ENCODE peak calls at places on chromosome 5, in seven cellular contexts. K, F, T, V, X, G and M are unnamed samples.

GRCh38 chr5:2895196-2895595 is 143.7 kb upstream of the IRX2 start:
- DNase-seq in K (no peak), G (no peak), F (no peak), X (no peak), V (no peak), T (peak), M (no peak)

GRCh38 chr5:38608877-38609276 is 52.4 kb upstream of the LIFR start:
- DNase-seq in X (no peak), F (no peak), V (no peak), T (no peak), K (no peak), G (no peak), M (no peak)

GRCh38 chr5:175680020-175680419 is 22.1 kb downstream of the HRH2 start:
- DNase-seq in G (no peak), V (peak), K (no peak), F (no peak), T (no peak), X (no peak), M (no peak)

GRCh38 chr5:169838688-169839087 is 141.6 kb downstream of the INSYN2B start:
- DNase-seq in X (no peak), G (no peak), T (no peak), F (no peak), V (no peak), K (peak), M (no peak)

GRCh38 chr5:158133369-158133768 is 274.4 kb upstream of the CLINT1 start:
- DNase-seq in F (no peak), G (no peak), V (no peak), K (no peak), T (no peak), X (no peak), M (no peak)

GRCh38 chr5:158691576-158691975 is 408.1 kb downstream of the EBF1 start:
- DNase-seq in V (no peak), F (no peak), T (no peak), X (no peak), K (no peak), G (no peak), M (no peak)

GRCh38 chr5:170817195-170817594 is 33.7 kb downstream of the GABRP start:
- DNase-seq in T (no peak), F (no peak), G (no peak), K (no peak), X (no peak), V (no peak), M (no peak)

GRCh38 chr5:31209341-31209740 is 15.9 kb downstream of the CDH6 start:
- DNase-seq in X (no peak), K (no peak), T (no peak), G (no peak), F (no peak), V (no peak), M (no peak)

GRCh38 chr5:117615226-117615625 is 1040.6 kb upstream of the SEMA6A start:
- DNase-seq in T (no peak), K (no peak), G (no peak), X (no peak), F (no peak), V (no peak), M (no peak)

GRCh38 chr5:16976625-16977008 is 40.5 kb upstream of the MYO10 start:
- DNase-seq in V (no peak), K (peak), F (no peak), G (no peak), T (no peak), X (no peak), M (no peak)

GRCh38 chr5:32542216-32543059 is 42.9 kb upstream of the SUB1 start:
- DNase-seq in V (no peak), X (no peak), G (peak), T (no peak), F (no peak), K (peak), M (no peak)

GRCh38 chr5:123670981-123671557 is 159.1 kb downstream of the CSNK1G3 start:
- DNase-seq in K (no peak), F (peak), V (no peak), G (peak), X (peak), T (peak), M (no peak)

GRCh38 chr5:9658726-9659125 is 28.6 kb upstream of the TAS2R1 start:
- DNase-seq in K (no peak), X (no peak), G (no peak), V (no peak), T (no peak), F (no peak), M (no peak)

GRCh38 chr5:113546711-113547159 is 33.2 kb downstream of the YTHDC2 start:
- DNase-seq in T (no peak), F (no peak), K (no peak), G (no peak), V (no peak), X (no peak), M (no peak)

GRCh38 chr5:65625743-65626142 is 916 bp downstream of the SHLD3 start:
- DNase-seq in V (no peak), T (no peak), K (no peak), F (no peak), G (peak), X (no peak), M (no peak)

GRCh38 chr5:80711938-80712337 is 57.2 kb upstream of the DHFR start:
- DNase-seq in K (no peak), G (no peak), F (no peak), T (no peak), X (peak), V (no peak), M (no peak)

GRCh38 chr5:165244407-165244806 is 1739.0 kb downstream of the MAT2B start:
- DNase-seq in K (no peak), V (no peak), T (no peak), F (no peak), G (no peak), X (no peak), M (no peak)

GRCh38 chr5:132812949-132813598 is at the start of gene SOWAHA:
- DNase-seq in V (peak), K (no peak), F (peak), X (no peak), G (no peak), T (peak), M (no peak)

GRCh38 chr5:56148453-56148971 is 84.6 kb downstream of the ANKRD55 start:
- DNase-seq in V (no peak), G (no peak), T (no peak), K (peak), X (no peak), F (peak), M (no peak)

GRCh38 chr5:56339732-56340131 is 106.6 kb upstream of the ANKRD55 start:
- DNase-seq in T (no peak), K (no peak), V (no peak), F (no peak), X (no peak), G (no peak), M (no peak)

GRCh38 chr5:175728885-175729828 is 71.3 kb downstream of the HRH2 start:
- DNase-seq in X (no peak), T (peak), V (peak), F (no peak), K (no peak), G (peak), M (no peak)

GRCh38 chr5:123088031-123088805 is 823 bp upstream of the PRDM6 start:
- DNase-seq in V (peak), X (peak), T (no peak), F (no peak), K (no peak), G (no peak), M (peak)

GRCh38 chr5:124263680-124264491 is 482.6 kb downstream of the ZNF608 start:
- DNase-seq in K (no peak), X (no peak), T (peak), V (no peak), G (no peak), F (no peak), M (peak)

GRCh38 chr5:54834121-54834842 is 151.1 kb downstream of the ESM1 start:
- DNase-seq in T (no peak), G (no peak), V (no peak), X (no peak), K (no peak), F (no peak), M (no peak)

GRCh38 chr5:64156276-64156675 is 9.4 kb upstream of the RNF180 start:
- DNase-seq in G (no peak), V (no peak), K (no peak), F (no peak), T (no peak), X (no peak), M (no peak)

GRCh38 chr5:159982421-159983173 is 26.3 kb upstream of the TTC1 start:
- DNase-seq in G (no peak), K (no peak), V (no peak), T (no peak), F (no peak), X (no peak), M (no peak)

GRCh38 chr5:90022002-90022710 is 387.4 kb downstream of the CETN3 start:
- DNase-seq in F (no peak), G (no peak), V (no peak), T (no peak), X (no peak), K (no peak), M (no peak)

GRCh38 chr5:160651682-160652645 is 200.0 kb downstream of the ATP10B start:
- DNase-seq in K (no peak), F (no peak), T (no peak), G (no peak), X (no peak), V (no peak), M (no peak)

GRCh38 chr5:66207800-66208561 is 63.9 kb downstream of the SREK1 start:
- DNase-seq in X (no peak), K (no peak), V (peak), F (no peak), T (no peak), G (no peak), M (no peak)

GRCh38 chr5:125717209-125717608 is 706.0 kb upstream of the GRAMD2B start:
- DNase-seq in X (peak), F (no peak), V (no peak), G (no peak), K (no peak), T (no peak), M (no peak)

GRCh38 chr5:170757182-170757601 is 26.3 kb upstream of the GABRP start:
- DNase-seq in T (peak), G (no peak), X (peak), F (no peak), V (no peak), K (peak), M (peak)

GRCh38 chr5:116939641-116940040 is 365.0 kb upstream of the SEMA6A start:
- DNase-seq in X (no peak), K (no peak), G (no peak), V (no peak), T (no peak), F (no peak), M (no peak)

GRCh38 chr5:161233553-161233952 is 313.0 kb downstream of the GABRB2 start:
- DNase-seq in K (no peak), V (no peak), X (no peak), F (no peak), G (no peak), T (no peak), M (no peak)

GRCh38 chr5:120923026-120923425 is 458.9 kb downstream of the PRR16 start:
- DNase-seq in G (no peak), T (no peak), F (no peak), V (no peak), X (no peak), K (no peak), M (no peak)

GRCh38 chr5:110812639-110813038 is 73.8 kb downstream of the SLC25A46 start:
- DNase-seq in X (no peak), G (no peak), V (no peak), T (no peak), F (no peak), K (no peak), M (no peak)

GRCh38 chr5:77230727-77231469 is 20.4 kb downstream of the PDE8B start:
- DNase-seq in V (no peak), F (no peak), G (peak), X (no peak), K (no peak), T (no peak), M (no peak)

GRCh38 chr5:178476531-178476930 is 113.7 kb downstream of the COL23A1 start:
- DNase-seq in X (no peak), F (no peak), G (no peak), V (no peak), T (no peak), K (no peak), M (no peak)

GRCh38 chr5:180463216-180463900 is 30.8 kb upstream of the CNOT6 start:
- DNase-seq in K (no peak), T (no peak), X (no peak), F (no peak), G (no peak), V (no peak), M (no peak)

GRCh38 chr5:110477923-110478322 is 248.5 kb downstream of the TMEM232 start:
- DNase-seq in F (no peak), K (no peak), X (no peak), G (no peak), V (no peak), T (no peak), M (no peak)

GRCh38 chr5:73499187-73499586 is 945 bp downstream of the BTF3 start:
- DNase-seq in V (no peak), K (no peak), F (no peak), G (no peak), X (no peak), T (no peak), M (no peak)

GRCh38 chr5:59703789-59704188 is 189.7 kb downstream of the PDE4D start:
- DNase-seq in V (no peak), X (no peak), G (no peak), T (no peak), K (no peak), F (no peak), M (no peak)
- TF ChIP-seq POLR2AphosphoS5 in V (no peak), X (no peak), G (no peak), T (no peak), K (no peak), F (no peak), M (no peak)

DNA sequence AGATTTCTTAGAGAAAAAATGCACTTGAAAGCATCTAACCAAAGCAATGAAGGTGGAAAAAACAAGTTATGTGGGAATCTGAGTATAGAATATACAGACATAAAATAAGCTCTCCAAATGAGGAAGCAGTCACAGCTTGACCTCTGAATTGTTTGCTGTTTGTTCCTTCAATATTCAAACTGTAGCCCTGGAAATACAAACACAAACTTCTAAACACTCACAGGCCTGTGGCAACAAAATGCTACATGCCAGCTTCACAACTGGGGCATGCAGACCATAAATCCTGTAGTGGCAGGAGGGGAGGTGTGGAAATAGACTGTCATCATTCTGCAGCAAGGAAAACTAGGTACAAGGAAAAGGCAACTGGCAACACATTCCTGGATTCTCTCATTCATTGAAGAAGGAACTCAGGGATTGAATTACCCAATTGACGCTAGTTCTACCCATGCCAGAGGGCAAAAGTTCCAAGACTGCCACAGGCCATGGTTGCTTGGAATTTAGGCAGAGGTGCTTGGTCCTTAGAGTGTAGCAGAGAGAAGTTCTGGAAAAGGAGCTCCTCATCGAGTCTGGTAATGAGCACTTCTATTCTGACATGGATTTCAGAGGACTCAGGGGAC is 349.6 kb downstream of the PDE4D start:
- DNase-seq in V (no peak), X (no peak), F (peak), K (no peak), G (no peak), T (no peak), M (no peak)
- TF ChIP-seq EP300 in V (no peak), X (no peak), F (no peak), K (no peak), G (no peak), T (no peak), M (no peak)

GRCh38 chr5:34838785-34839714 is at the start of gene TTC23L:
- DNase-seq in V (peak), F (peak), K (peak), X (peak), G (peak), T (peak), M (peak)
- TF ChIP-seq POLR2AphosphoS5 in V (peak), F (no peak), K (peak), X (peak), G (peak), T (peak), M (peak)

DNA sequence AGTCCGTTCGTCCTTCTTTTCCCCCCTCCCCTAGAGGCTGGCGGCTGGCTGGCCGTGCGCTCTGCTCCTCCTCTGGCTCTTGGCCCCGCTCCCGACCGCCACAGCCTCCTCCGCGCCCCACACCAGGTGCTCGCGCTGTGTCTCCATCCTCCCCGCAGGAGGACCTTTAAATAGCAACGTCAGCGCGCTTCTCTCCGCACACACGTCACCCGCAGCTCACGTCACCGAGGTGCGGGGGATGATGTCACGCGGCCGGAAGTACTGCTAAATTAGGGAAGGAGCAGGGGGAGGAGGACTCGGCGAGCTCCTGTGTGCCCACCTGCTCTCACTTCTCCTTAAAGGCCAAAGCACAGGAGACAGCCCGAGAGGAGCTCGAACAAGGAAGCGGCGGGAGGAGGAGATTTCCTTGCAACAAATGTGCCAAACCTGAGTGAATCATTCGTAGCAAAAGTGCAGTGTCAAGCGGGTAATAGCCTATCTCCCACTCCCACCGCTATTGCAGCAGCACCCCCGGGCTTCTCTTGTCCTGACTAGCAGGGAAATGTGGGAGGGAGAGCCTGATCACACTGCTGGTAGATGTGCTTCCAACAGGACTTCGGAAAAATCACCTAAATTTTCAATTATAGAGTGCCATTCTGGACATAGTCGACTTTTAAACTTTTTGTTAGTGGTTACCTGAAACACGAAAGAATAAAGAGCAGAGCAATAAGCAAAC is 614 bp upstream of the HOMER1 start:
- DNase-seq in T (peak), V (peak), F (peak), K (peak), X (peak), G (peak), M (peak)
- TF ChIP-seq EP300 in T (peak), V (peak), F (peak), K (peak), X (no peak), G (peak), M (no peak)

DNA sequence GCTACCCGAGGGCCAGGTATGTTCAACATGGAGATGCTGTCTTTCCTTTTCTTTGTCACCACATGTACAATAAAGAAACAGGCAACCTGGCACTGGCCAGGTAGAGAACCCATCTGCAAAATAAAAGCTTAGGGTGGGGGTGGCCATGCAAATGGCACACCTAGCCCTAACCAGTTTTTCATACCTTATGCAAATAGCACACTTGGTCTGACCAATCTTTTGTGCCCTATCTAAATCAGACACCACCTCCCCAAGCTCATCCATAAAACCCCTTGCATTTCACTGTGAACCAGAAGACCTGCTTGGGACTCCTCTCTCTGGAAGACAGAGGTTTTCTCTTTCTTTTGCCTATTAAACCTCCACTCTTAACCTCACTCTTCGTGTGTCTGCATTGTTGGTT is 33.9 kb downstream of the JAKMIP2 start:
- DNase-seq in G (no peak), V (no peak), X (no peak), K (no peak), F (no peak), T (no peak), M (no peak)
- TF ChIP-seq POLR2AphosphoS5 in G (no peak), V (no peak), X (no peak), K (no peak), F (no peak), T (no peak), M (no peak)

GRCh38 chr5:143405063-143405746 is 1.7 kb upstream of the NR3C1 start:
- DNase-seq in X (peak), K (no peak), V (peak), G (peak), T (peak), F (peak), M (peak)
- TF ChIP-seq EP300 in X (no peak), K (no peak), V (no peak), G (no peak), T (no peak), F (no peak), M (no peak)

GRCh38 chr5:142863856-142864255 is 93.7 kb downstream of the ARHGAP26 start:
- DNase-seq in X (no peak), V (no peak), T (no peak), G (no peak), F (no peak), K (no peak), M (no peak)

GRCh38 chr5:142869883-142870282 is 99.7 kb downstream of the ARHGAP26 start:
- DNase-seq in K (no peak), T (peak), G (no peak), X (no peak), F (peak), V (peak), M (no peak)

GRCh38 chr5:142864293-142865260 is 94.4 kb downstream of the ARHGAP26 start:
- DNase-seq in T (peak), X (no peak), F (peak), K (no peak), V (no peak), G (no peak), M (no peak)

GRCh38 chr5:142865631-142866030 is 95.5 kb downstream of the ARHGAP26 start:
- DNase-seq in T (no peak), F (no peak), X (no peak), V (no peak), G (no peak), K (no peak), M (no peak)

GRCh38 chr5:142866563-142867275 is 96.5 kb downstream of the ARHGAP26 start:
- DNase-seq in K (peak), F (no peak), X (peak), G (peak), V (no peak), T (peak), M (no peak)
- TF ChIP-seq POLR2AphosphoS5 in K (no peak), F (no peak), X (no peak), G (no peak), V (no peak), T (peak), M (no peak)

GRCh38 chr5:59562756-59563389 is 330.7 kb downstream of the PDE4D start:
- DNase-seq in T (peak), F (peak), G (no peak), K (peak), X (peak), V (no peak), M (no peak)
- TF ChIP-seq EP300 in T (no peak), F (no peak), G (no peak), K (peak), X (no peak), V (no peak), M (no peak)

GRCh38 chr5:135511858-135512257 is 23.9 kb downstream of the NEUROG1 start:
- DNase-seq in K (no peak), T (no peak), V (no peak), F (no peak), X (no peak), G (no peak), M (no peak)

GRCh38 chr5:135504376-135504775 is 31.4 kb downstream of the NEUROG1 start:
- DNase-seq in V (no peak), F (no peak), K (no peak), T (no peak), X (no peak), G (no peak), M (no peak)

GRCh38 chr5:135509995-135510394 is 25.8 kb downstream of the NEUROG1 start:
- DNase-seq in T (no peak), X (no peak), G (no peak), V (no peak), K (no peak), F (no peak), M (no peak)

GRCh38 chr5:135505973-135506372 is 29.8 kb downstream of the NEUROG1 start:
- DNase-seq in T (no peak), V (no peak), G (no peak), X (no peak), K (no peak), F (no peak), M (no peak)

GRCh38 chr5:135508496-135509005 is 27.2 kb downstream of the NEUROG1 start:
- DNase-seq in K (no peak), T (no peak), F (no peak), V (no peak), G (no peak), X (no peak), M (no peak)
- TF ChIP-seq POLR2AphosphoS5 in K (no peak), T (no peak), F (no peak), V (no peak), G (no peak), X (no peak), M (no peak)

GRCh38 chr5:168101352-168101751 is 190.1 kb upstream of the WWC1 start:
- DNase-seq in V (no peak), T (no peak), G (no peak), F (no peak), K (no peak), X (no peak), M (no peak)
- TF ChIP-seq EP300 in V (no peak), T (no peak), G (no peak), F (no peak), K (no peak), X (no peak), M (no peak)